ENCODE peak calls at places on chromosomes 11 and 22, in four cellular contexts. X is cardiac muscle cell, W is uterus, P is AG10803. A is an unnamed sample.

GRCh38 chr11:93895106-93895862 is 44.9 kb upstream of the VSTM5 start:
- DNase-seq in X (peak), W (no peak), P (peak), A (no peak)

GRCh38 chr22:23305922-23306374 is 125.6 kb downstream of the BCR start:
- DNase-seq in X (peak), W (peak), P (peak), A (peak)

GRCh38 chr11:130403301-130403804 is 25.1 kb downstream of the ADAMTS8 start:
- DNase-seq in X (peak), W (peak), P (peak), A (no peak)

GRCh38 chr11:128354476-128354875 is 232.9 kb downstream of the ETS1 start:
- DNase-seq in X (peak), W (no peak), P (peak), A (no peak)

GRCh38 chr11:11722246-11722645 is 100.4 kb upstream of the GALNT18 start:
- DNase-seq in X (no peak), W (no peak), P (no peak), A (no peak)

GRCh38 chr11:71349627-71350026 is 97.2 kb upstream of the SHANK2 start:
- DNase-seq in X (no peak), W (no peak), P (no peak), A (no peak)

GRCh38 chr22:49355206-49355920 is 472.3 kb downstream of the BRD1 start:
- DNase-seq in X (no peak), W (no peak), P (no peak), A (no peak)

GRCh38 chr11:102560555-102561011 is 30.0 kb upstream of the MMP7 start:
- DNase-seq in X (peak), W (peak), P (peak), A (peak)

GRCh38 chr22:38756631-38757463 is 1.0 kb upstream of the SUN2 start:
- DNase-seq in X (no peak), W (no peak), P (no peak), A (no peak)

GRCh38 chr11:130712480-130712879 is 203.8 kb downstream of the SNX19 start:
- DNase-seq in X (no peak), W (no peak), P (no peak), A (no peak)

GRCh38 chr11:102157219-102157618 is 47.0 kb downstream of the YAP1 start:
- DNase-seq in X (peak), W (peak), P (peak), A (no peak)

GRCh38 chr11:120133216-120134105 is 4.5 kb downstream of the TRIM29 start:
- DNase-seq in X (no peak), W (no peak), P (no peak), A (peak)

GRCh38 chr11:23727821-23728220 is 769.0 kb upstream of the LUZP2 start:
- DNase-seq in X (peak), W (no peak), P (peak), A (no peak)

GRCh38 chr11:18802381-18803257 is 11.0 kb upstream of the PTPN5 start:
- DNase-seq in X (peak), W (no peak), P (peak), A (peak)

GRCh38 chr11:17145972-17146371 is 61.8 kb downstream of the PIK3C2A start:
- DNase-seq in X (no peak), W (no peak), P (no peak), A (no peak)

GRCh38 chr22:24326266-24326665 is 55.6 kb downstream of the SPECC1L start:
- DNase-seq in X (no peak), W (no peak), P (no peak), A (no peak)

GRCh38 chr11:67301313-67301921 is 1.9 kb upstream of the SSH3 start:
- DNase-seq in X (no peak), W (no peak), P (no peak), A (peak)

GRCh38 chr22:16800358-16800757 is 24.9 kb downstream of the XKR3 start:
- DNase-seq in X (no peak), W (no peak), P (no peak), A (no peak)

DNA sequence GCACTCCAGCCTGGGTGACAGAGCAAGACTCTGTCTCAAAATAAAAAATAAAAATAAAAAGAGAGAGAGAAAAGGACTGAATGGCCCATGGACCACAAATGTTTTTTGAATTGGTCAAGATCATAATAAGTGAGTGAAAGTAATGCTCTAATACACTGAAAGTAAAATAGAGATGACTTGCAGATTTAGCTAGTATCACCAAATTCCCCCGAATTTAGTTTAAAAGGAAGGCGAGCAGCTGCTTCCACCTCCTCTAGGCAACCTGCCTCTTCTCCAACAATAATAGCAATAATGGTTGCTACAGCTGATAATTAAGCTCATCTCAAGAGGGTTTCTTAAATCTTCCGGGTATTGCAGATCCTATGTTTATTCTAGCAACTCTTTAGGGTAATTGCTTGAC is 36.8 kb downstream of the CELF1 start:
- DNase-seq in X (no peak), W (no peak), P (no peak), A (no peak)
- H3K4me3 ChIP-seq in X (no peak), W (no peak), P (no peak), A (no peak)

DNA sequence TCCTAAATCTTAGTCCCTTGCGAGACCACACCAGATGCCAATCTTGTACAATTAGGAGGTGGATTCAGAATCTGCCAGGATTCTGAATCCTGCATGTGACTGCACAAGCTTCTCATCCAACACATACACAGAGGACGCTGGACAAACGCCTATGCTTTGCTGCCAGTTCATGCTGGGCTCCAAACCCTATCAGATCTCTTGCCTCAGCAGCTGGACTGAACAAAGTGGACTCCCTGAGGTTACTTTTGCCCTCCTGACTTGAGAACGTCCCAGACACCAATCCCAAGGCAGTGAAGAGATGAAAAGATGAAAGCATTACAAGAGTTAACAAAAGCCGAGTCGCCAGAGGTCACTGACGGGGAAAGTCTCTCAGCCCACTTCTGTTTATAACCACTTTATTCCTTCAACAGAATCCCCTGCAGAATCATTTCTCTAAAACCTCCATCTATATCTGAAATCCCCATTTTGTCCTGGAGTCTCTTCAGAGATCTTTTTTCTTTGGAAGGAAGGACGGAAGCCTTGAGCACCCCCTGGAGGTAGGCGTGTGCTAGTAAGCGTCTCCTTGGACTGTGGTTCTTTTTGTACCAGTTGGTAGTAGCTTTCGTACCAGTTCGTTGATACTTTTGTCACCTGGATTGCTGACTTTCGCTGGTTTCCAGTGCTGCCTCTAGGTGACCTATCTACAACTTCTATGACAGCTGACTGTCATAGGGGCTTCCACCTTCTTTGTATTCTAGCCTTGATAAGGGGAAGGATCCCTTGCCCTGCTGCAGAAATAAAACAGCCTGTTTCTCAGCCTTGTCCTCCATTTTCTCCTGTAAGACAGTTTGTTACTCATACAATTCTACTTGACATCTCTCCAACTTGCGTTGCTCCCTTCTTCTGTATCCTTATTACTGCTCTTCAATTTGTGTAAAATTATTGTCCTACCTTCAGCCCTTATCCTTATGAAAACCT is 26.1 kb upstream of the EED start:
- DNase-seq in X (peak), W (peak), P (peak), A (peak)
- H3K4me3 ChIP-seq in X (no peak), W (no peak), P (peak), A (no peak)

DNA sequence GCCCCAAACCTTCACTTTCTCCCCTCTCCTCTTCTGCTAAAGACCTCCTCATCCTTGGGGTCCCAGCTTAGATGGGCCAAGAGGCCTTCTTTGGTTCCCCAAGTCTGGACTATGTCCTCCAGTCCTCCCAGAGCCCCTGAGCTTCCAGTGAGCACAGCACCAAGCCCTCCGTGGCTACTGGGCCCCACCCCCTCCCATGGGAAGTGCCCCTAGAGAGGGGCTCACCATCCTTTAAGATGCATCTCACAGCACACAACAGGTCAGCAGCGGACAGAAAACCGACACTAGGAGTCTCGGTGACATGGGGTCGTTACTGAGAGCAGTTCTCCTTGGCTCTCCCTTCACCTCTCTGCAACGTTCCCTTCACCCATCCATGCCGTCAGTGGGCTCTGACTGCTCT is 2.7 kb downstream of the LRRC32 start:
- DNase-seq in X (no peak), W (peak), P (no peak), A (peak)
- H3K4me3 ChIP-seq in X (no peak), W (peak), P (no peak), A (peak)

GRCh38 chr11:12862761-12863469 is 146.2 kb upstream of the RASSF10 start:
- DNase-seq in X (peak), W (peak), P (peak), A (peak)
- H3K4me3 ChIP-seq in X (no peak), W (no peak), P (no peak), A (peak)

A was measured in tibial nerve.